ENCODE peak calls at places on chromosome 22, in seven cellular contexts. K is body of pancreas, W is psoas muscle, J is esophagus squamous epithelium, X is AG04449, F is IMR-90, H is fibroblast of the aortic adventitia. T is an unnamed sample.

GRCh38 chr22:47850644-47851151 is 1088.2 kb downstream of the TBC1D22A start:
- DNase-seq in X (no peak), H (no peak), W (no peak), K (no peak), F (no peak), J (no peak), T (no peak)

GRCh38 chr22:23183107-23183698 is 2.9 kb downstream of the BCR start:
- DNase-seq in J (no peak), X (no peak), K (peak), H (peak), W (peak), F (peak), T (peak)

GRCh38 chr22:19882446-19883381 is 28.0 kb upstream of the GNB1L start:
- DNase-seq in J (no peak), H (no peak), F (no peak), X (no peak), W (no peak), K (peak), T (no peak)

GRCh38 chr22:26547426-26547825 is 35.2 kb upstream of the TFIP11 start:
- DNase-seq in F (peak), W (no peak), X (no peak), H (no peak), J (no peak), K (no peak), T (no peak)

GRCh38 chr22:49433717-49434611 is 393.7 kb downstream of the BRD1 start:
- DNase-seq in X (no peak), W (no peak), H (no peak), J (no peak), F (no peak), K (no peak), T (no peak)

GRCh38 chr22:49617866-49618688 is 209.6 kb downstream of the BRD1 start:
- DNase-seq in H (no peak), J (no peak), F (no peak), K (no peak), W (no peak), X (no peak), T (no peak)

GRCh38 chr22:41913842-41914534 is 886 bp downstream of the SHISA8 start:
- DNase-seq in K (no peak), W (no peak), J (no peak), X (no peak), H (no peak), F (no peak), T (no peak)

GRCh38 chr22:38830026-38830844 is 13.6 kb downstream of the NPTXR start:
- DNase-seq in W (no peak), F (no peak), J (no peak), X (no peak), K (no peak), H (no peak), T (no peak)

GRCh38 chr22:38775656-38776055 is 18.3 kb downstream of the DNAL4 start:
- DNase-seq in H (no peak), X (no peak), J (no peak), K (no peak), F (no peak), W (no peak), T (no peak)

GRCh38 chr22:20116376-20116950 is 559 bp downstream of the RANBP1 start:
- DNase-seq in H (no peak), J (no peak), W (no peak), K (no peak), X (no peak), F (no peak), T (no peak)

GRCh38 chr22:31206896-31207687 is 5.0 kb upstream of the LIMK2 start:
- DNase-seq in J (no peak), H (peak), K (peak), W (peak), X (no peak), F (no peak), T (peak)

GRCh38 chr22:49228431-49229037 is 599.1 kb downstream of the BRD1 start:
- DNase-seq in F (no peak), J (no peak), H (no peak), X (no peak), W (no peak), K (no peak), T (no peak)

GRCh38 chr22:48890693-48891554 is 936.7 kb downstream of the BRD1 start:
- DNase-seq in J (no peak), X (no peak), F (no peak), H (no peak), K (no peak), W (no peak), T (no peak)

GRCh38 chr22:43479962-43480361 is 68.1 kb downstream of the MPPED1 start:
- DNase-seq in H (no peak), F (no peak), W (no peak), K (no peak), J (no peak), X (no peak), T (no peak)

GRCh38 chr22:20429254-20430100 is 8.1 kb downstream of the SCARF2 start:
- DNase-seq in X (no peak), W (no peak), J (no peak), H (no peak), F (no peak), K (peak), T (no peak)

GRCh38 chr22:36215976-36216375 is 14.4 kb upstream of the APOL4 start:
- DNase-seq in J (no peak), H (no peak), W (no peak), X (no peak), F (no peak), K (peak), T (no peak)

GRCh38 chr22:31346255-31346732 is at the start of gene PATZ1:
- DNase-seq in J (peak), W (peak), X (no peak), K (peak), H (peak), F (peak), T (peak)

GRCh38 chr22:20268350-20269012 is 363 bp upstream of the RTN4R start:
- DNase-seq in J (no peak), X (no peak), F (peak), W (peak), H (peak), K (peak), T (peak)

GRCh38 chr22:44848791-44849410 is 96.5 kb downstream of the ARHGAP8 start:
- DNase-seq in X (no peak), J (no peak), H (no peak), K (no peak), F (no peak), W (no peak), T (no peak)
- TF ChIP-seq CTCF in X (no peak), J (no peak), H (no peak), K (no peak), F (no peak), W (no peak), T (no peak)

DNA sequence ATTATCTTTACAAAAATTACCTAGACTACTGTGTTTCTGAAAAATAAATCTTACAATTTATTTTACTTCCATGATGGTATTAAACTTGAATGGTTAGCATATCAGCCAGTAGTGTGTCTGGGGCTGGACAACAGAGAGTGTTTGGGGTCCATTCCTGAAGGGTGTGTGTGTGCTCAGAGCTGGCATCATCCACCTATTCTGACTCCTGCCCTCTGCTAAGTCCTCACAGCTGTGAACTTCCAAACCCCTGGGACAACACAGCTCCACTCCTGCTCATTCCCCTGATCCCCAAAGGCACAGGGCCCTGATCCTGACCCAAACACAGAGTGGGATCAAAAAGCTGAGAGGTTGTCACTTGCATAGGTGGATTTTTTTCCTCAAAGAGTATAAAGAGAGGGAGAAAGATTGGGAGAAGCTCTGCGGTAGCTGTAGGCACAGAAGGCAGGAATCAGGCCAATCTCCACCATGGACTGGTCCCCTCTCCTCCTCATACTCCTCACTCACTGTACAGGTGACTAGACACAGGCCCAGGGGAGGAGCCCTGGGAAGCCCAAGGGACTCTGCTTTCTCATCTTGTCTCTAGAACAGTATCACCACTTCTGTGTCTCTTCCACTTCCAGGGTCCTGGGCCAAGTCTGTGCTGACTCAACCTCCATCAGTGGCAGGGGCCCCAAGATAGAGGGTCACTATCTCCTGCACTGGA is 55.7 kb upstream of the TOP3B start:
- DNase-seq in F (peak), W (no peak), K (no peak), H (peak), X (no peak), J (no peak), T (no peak)
- H3K4me3 ChIP-seq in F (no peak), W (no peak), K (no peak), H (no peak), X (no peak), J (no peak), T (no peak)

DNA sequence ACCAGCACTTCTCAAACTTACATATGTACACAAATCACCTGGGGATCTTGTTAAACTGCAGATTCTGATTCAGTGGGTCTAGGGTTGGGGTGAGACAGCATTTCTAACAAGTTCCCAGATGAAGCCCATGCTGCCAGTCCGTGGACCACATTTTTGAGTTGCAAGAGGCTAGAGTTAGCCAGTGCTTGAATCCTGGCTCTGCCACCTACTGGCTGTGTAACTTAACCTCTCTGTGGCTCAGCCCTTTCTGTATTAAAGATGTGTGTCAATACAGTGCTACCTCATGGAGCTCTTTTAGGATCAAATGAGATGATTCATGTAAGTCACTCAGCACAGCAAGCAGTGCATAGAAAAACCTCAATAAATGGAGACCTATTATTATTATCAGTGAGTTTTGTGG is 90.2 kb upstream of the ISX start:
- DNase-seq in K (no peak), H (no peak), F (no peak), W (no peak), J (no peak), X (no peak), T (no peak)
- TF ChIP-seq CTCF in K (no peak), H (no peak), F (no peak), W (no peak), J (no peak), X (peak), T (no peak)

DNA sequence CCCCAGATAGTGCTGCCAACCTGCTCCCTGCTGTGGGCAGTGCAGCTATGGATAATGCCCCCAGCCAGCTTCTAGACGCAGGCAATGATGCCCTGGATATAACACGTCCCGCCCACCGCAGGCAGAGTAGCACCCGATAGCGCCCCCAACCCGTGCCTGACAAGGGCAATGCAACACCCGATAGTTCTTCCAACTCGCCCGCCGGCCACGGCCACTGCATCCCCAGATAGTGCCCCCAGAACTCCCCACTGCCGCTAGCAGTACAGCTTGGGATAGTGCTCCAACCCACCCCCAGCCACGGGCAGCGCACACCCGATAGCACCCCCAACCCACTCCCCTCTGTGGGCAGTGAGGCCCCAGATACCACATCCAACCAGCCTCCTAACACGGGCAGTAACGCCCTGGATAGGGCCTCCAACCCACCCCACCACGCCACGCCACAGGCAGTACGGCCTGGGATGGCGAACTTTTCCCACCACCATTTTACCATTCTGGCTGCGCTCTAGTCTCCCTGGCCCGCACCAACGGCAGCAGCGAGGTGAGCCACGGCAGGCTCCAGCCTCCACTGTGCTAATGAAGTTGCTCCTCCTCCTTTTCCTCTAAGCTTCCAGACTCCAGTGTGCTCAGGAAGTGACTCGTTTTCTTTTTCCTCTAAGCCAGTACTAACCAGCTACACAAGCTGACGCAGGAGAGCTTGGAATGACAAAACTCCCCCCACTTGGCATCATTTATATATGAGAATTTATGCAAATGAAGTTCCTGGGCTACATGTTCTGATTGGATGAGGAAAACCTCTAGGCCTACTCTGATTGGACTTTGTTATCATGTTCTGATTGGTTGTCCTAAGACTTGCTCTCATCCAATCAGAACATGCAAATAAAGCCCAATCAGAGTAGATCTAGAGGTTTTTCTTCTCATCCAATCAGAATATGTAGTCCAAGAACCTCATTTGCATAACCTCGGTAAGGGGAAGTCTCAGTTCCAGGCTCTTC is 3.0 kb upstream of the RFPL3 start:
- DNase-seq in H (peak), F (peak), K (no peak), W (no peak), X (no peak), J (no peak), T (peak)
- H3K4me3 ChIP-seq in H (no peak), F (no peak), K (no peak), W (no peak), X (no peak), J (peak), T (no peak)

T was measured in fibroblast of pulmonary artery.